ENCODE peak calls at places on chromosomes 13 and 19, in ten cellular contexts. F, I, J, G, L, X, K, D, N and U are unnamed samples. For H3K4me1, the result is how much of the 10 kb centered on the place peaks cover.

GRCh38 chr13:75788494-75788991 is 152.4 kb downstream of the LMO7 start:
- DNase-seq in F (peak), I (peak), J (no peak), G (peak), L (no peak), X (peak), K (peak), D (no peak), N (no peak), U (no peak)

GRCh38 chr13:101025925-101026324 is 351.3 kb upstream of the TMTC4 start:
- DNase-seq in F (no peak), I (no peak), J (no peak), G (no peak), L (no peak), X (no peak), K (no peak), D (no peak), N (no peak), U (no peak)

GRCh38 chr19:55663846-55664536 is 9.2 kb downstream of the U2AF2 start:
- DNase-seq in F (no peak), I (no peak), J (no peak), G (no peak), L (no peak), X (no peak), K (no peak), D (no peak), N (no peak), U (peak)

GRCh38 chr19:57914517-57914916 is 1.9 kb downstream of the ZNF417 start:
- DNase-seq in F (no peak), I (no peak), J (no peak), G (no peak), L (no peak), X (no peak), K (no peak), D (no peak), N (no peak), U (no peak)

GRCh38 chr19:772730-773436 is 22.0 kb downstream of the MISP start:
- DNase-seq in F (no peak), I (no peak), J (no peak), G (no peak), L (no peak), X (no peak), K (no peak), D (no peak), N (no peak), U (no peak)

GRCh38 chr13:103388839-103389238 is 322.6 kb upstream of the SLC10A2 start:
- DNase-seq in F (no peak), I (no peak), J (no peak), G (no peak), L (no peak), X (no peak), K (no peak), D (no peak), N (no peak), U (no peak)

GRCh38 chr13:111904701-111905608 is 162.0 kb upstream of the SOX1 start:
- DNase-seq in F (no peak), I (no peak), J (peak), G (no peak), L (no peak), X (no peak), K (no peak), D (peak), N (peak), U (no peak)

GRCh38 chr13:26112843-26113242 is 61.0 kb upstream of the SHISA2 start:
- DNase-seq in F (no peak), I (no peak), J (no peak), G (no peak), L (no peak), X (no peak), K (no peak), D (no peak), N (no peak), U (no peak)

GRCh38 chr13:91185294-91185863 is 162.1 kb upstream of the MIR17HG start:
- DNase-seq in F (no peak), I (peak), J (no peak), G (no peak), L (no peak), X (no peak), K (peak), D (peak), N (no peak), U (no peak)

GRCh38 chr13:102548811-102549210 is 48.0 kb upstream of the TPP2 start:
- DNase-seq in F (no peak), I (no peak), J (no peak), G (no peak), L (no peak), X (no peak), K (no peak), D (no peak), N (no peak), U (no peak)

GRCh38 chr13:100154835-100155463 is 66.1 kb downstream of the PCCA start:
- DNase-seq in F (no peak), I (no peak), J (no peak), G (no peak), L (no peak), X (no peak), K (no peak), D (no peak), N (no peak), U (no peak)

GRCh38 chr13:33108620-33109019 is 92.4 kb downstream of the KL start:
- DNase-seq in F (no peak), I (peak), J (no peak), G (no peak), L (no peak), X (no peak), K (no peak), D (no peak), N (no peak), U (no peak)

GRCh38 chr19:46471116-46471733 is at the start of gene PNMA8A:
- DNase-seq in F (peak), I (peak), J (peak), G (peak), L (peak), X (no peak), K (peak), D (no peak), N (peak), U (peak)

GRCh38 chr19:28873301-28873700 is 339.6 kb downstream of the UQCRFS1 start:
- DNase-seq in F (no peak), I (no peak), J (no peak), G (no peak), L (no peak), X (no peak), K (no peak), D (no peak), N (no peak), U (no peak)

GRCh38 chr19:3615524-3616135 is 9.0 kb upstream of the TBXA2R start:
- DNase-seq in F (no peak), I (no peak), J (no peak), G (no peak), L (no peak), X (no peak), K (no peak), D (no peak), N (no peak), U (no peak)

GRCh38 chr13:97125051-97125809 is 96.9 kb upstream of the MBNL2 start:
- DNase-seq in F (no peak), I (peak), J (no peak), G (no peak), L (peak), X (peak), K (no peak), D (peak), N (no peak), U (peak)

GRCh38 chr19:7349961-7350711 is 1.4 kb downstream of the ARHGEF18 start:
- DNase-seq in F (peak), I (no peak), J (peak), G (no peak), L (no peak), X (no peak), K (no peak), D (no peak), N (peak), U (no peak)
- H3K4me3 ChIP-seq in F (no peak), I (no peak), J (no peak), G (no peak), L (no peak), X (no peak), K (no peak), D (no peak), N (peak), U (no peak)

GRCh38 chr19:44758596-44758995 is 10.1 kb downstream of the BCL3 start:
- DNase-seq in F (peak), I (peak), J (no peak), G (no peak), L (no peak), X (no peak), K (no peak), D (no peak), N (no peak), U (no peak)
- H3K4me1 ChIP-seq in F (under half), I (under half), J (under half), G (half or more), L (under half), X (under half), K (under half), D (under half), N (under half), U (under half)

DNA sequence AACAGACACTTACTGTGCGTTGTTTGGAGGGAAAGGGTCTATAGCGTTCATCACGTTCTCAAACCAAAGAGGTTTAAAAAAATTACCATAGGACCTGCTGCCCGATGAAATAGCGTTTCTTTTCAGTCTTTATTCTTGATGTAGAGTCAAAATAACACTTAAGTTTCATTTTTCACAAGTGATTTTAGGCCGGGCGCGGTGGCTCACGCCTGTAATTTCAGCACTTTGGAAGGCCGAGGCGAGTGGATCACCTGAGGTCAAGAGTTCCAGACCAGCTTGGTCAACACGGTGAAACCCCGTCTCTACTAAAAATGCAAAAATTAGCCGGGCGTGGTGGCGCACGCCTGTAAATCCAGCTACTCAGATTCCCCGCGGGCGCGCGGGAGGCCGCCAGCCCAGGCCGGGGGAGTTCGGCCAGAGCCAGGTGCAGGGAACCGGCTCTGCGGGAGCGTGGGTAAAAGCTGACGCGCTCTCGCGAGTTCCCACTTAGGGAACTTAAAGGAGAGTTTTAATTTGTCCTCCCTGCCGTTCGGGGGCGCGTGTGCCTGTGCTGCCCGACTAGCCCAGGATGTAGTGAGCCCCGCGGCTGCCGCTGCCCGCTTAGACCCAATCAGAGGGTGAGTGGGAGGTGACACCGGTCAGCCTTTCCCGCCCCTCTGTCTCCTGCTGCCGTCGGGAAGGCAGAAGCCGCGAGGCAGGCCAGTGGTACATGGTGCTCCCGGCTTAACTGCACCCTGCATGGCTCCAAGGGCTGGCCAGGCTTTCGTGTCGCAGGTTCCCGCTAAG is 35.8 kb upstream of the NEK3 start:
- DNase-seq in F (peak), I (peak), J (peak), G (peak), L (peak), X (peak), K (peak), D (no peak), N (peak), U (peak)
- TF ChIP-seq CTCF in F (no peak), I (no peak), J (peak), G (no peak), L (no peak), X (no peak), K (no peak), D (no peak), N (peak), U (no peak)

GRCh38 chr19:53657330-53657729 is 25.5 kb downstream of the DPRX start:
- DNase-seq in F (no peak), I (no peak), J (no peak), G (no peak), L (no peak), X (no peak), K (no peak), D (no peak), N (no peak), U (no peak)

GRCh38 chr19:53657778-53658177 is 26.0 kb downstream of the DPRX start:
- DNase-seq in F (no peak), I (no peak), J (no peak), G (no peak), L (no peak), X (no peak), K (no peak), D (no peak), N (no peak), U (no peak)

GRCh38 chr19:53659292-53659691 is 27.5 kb downstream of the DPRX start:
- DNase-seq in F (no peak), I (no peak), J (no peak), G (no peak), L (no peak), X (no peak), K (no peak), D (no peak), N (no peak), U (no peak)

GRCh38 chr19:53662209-53662608 is 30.4 kb downstream of the DPRX start:
- DNase-seq in F (no peak), I (no peak), J (no peak), G (no peak), L (no peak), X (no peak), K (no peak), D (no peak), N (no peak), U (no peak)

GRCh38 chr19:53660584-53660983 is 28.8 kb downstream of the DPRX start:
- DNase-seq in F (no peak), I (no peak), J (no peak), G (no peak), L (no peak), X (no peak), K (no peak), D (no peak), N (no peak), U (no peak)
- H3K4me3 ChIP-seq in F (no peak), I (no peak), J (no peak), G (no peak), L (no peak), X (no peak), K (no peak), D (no peak), N (no peak), U (no peak)

GRCh38 chr13:110305544-110305943 is 1.4 kb downstream of the COL4A1 start:
- DNase-seq in F (no peak), I (no peak), J (no peak), G (no peak), L (no peak), X (no peak), K (no peak), D (no peak), N (no peak), U (no peak)
- H3K4me1 ChIP-seq in F (under half), I (under half), J (under half), G (half or more), L (half or more), X (under half), K (half or more), D (under half), N (under half), U (under half)